ENCODE peak calls at places on chromosomes 12 and 14, in five cellular contexts. H is WTC11; M is mesothelial cell of epicardium; I is brain microvascular endothelial cell; E is stimulated activated CD4-positive, alpha-beta T cell treated with anti-CD3 and anti-CD28 coated beads, Interleukin-12 subunit alpha, Interleukin-12 subunit beta, amount 100 ng/mL, for 4 hours. G is an unnamed sample.

GRCh38 chr14:104792101-104792884 is 3.3 kb downstream of the AKT1 start:
- DNase-seq in E (no peak), I (no peak), H (no peak), M (no peak), G (no peak)

GRCh38 chr12:46874642-46875041 is 48.8 kb upstream of the SLC38A4 start:
- DNase-seq in H (no peak), E (no peak), I (no peak), M (no peak), G (no peak)

GRCh38 chr12:68267892-68268396 is 14.5 kb upstream of the IL22 start:
- DNase-seq in I (peak; percentile 44), E (no peak), M (no peak), H (no peak), G (no peak)

GRCh38 chr14:68978550-68978911 is 571 bp downstream of the ACTN1 start:
- DNase-seq in H (peak; percentile 85), I (no peak), E (peak; percentile 38), M (peak; percentile 82), G (no peak)

GRCh38 chr12:64390275-64390851 is at the start of gene C12orf56:
- DNase-seq in E (peak; percentile 16), H (peak; percentile 78), M (no peak), I (no peak), G (no peak)

GRCh38 chr12:122029620-122030426 is 8.1 kb downstream of the BCL7A start:
- DNase-seq in M (no peak), I (no peak), H (no peak), E (no peak), G (no peak)

GRCh38 chr14:76644875-76645518 is 116.3 kb upstream of the VASH1 start:
- DNase-seq in M (peak; percentile 72), I (peak; percentile 18), H (peak; percentile 79), E (no peak), G (peak; percentile 27)

GRCh38 chr12:115944851-115945496 is 332.5 kb downstream of the MED13L start:
- DNase-seq in I (no peak), E (no peak), M (no peak), H (no peak), G (no peak)

GRCh38 chr12:5715076-5715475 is 230.0 kb downstream of the ANO2 start:
- DNase-seq in E (no peak), H (no peak), M (no peak), I (no peak), G (no peak)

GRCh38 chr14:100731846-100732765 is 5.4 kb downstream of the DLK1 start:
- DNase-seq in M (no peak), E (no peak), H (no peak), I (no peak), G (no peak)